ENCODE peak calls at places on chromosomes 12 and 14, in ten cellular contexts. K is right lobe of liver; D is CD4-positive, alpha-beta memory T cell; W is A673; G is RWPE2; F is tibial artery; Y is PC-9; L is HCT116; R is esophagus squamous epithelium; M is spleen. A is an unnamed sample. For H3K9me3, the result is how much of the 10 kb centered on the place peaks cover.

GRCh38 chr14:20332946-20333782 is at the start of gene CCNB1IP1:
- DNase-seq in K (no peak), D (peak), W (peak), G (no peak), F (peak), Y (peak), L (peak), R (no peak), M (no peak), A (no peak)

GRCh38 chr12:91980345-91980744 is 165.3 kb downstream of the BTG1 start:
- DNase-seq in K (no peak), D (no peak), W (no peak), G (no peak), F (no peak), Y (no peak), L (no peak), R (no peak), M (no peak), A (no peak)

GRCh38 chr14:52338282-52338681 is 24.2 kb downstream of the PTGER2 start:
- DNase-seq in K (no peak), D (no peak), W (no peak), G (peak), F (no peak), Y (no peak), L (no peak), R (no peak), M (no peak), A (no peak)

GRCh38 chr12:75684678-75685620 is 173.5 kb upstream of the KRR1 start:
- DNase-seq in K (no peak), D (no peak), W (no peak), G (no peak), F (no peak), Y (no peak), L (no peak), R (no peak), M (no peak), A (no peak)

GRCh38 chr14:103392106-103392505 is 6.9 kb downstream of the MARK3 start:
- DNase-seq in K (no peak), D (no peak), W (no peak), G (no peak), F (peak), Y (no peak), L (no peak), R (no peak), M (no peak), A (no peak)

GRCh38 chr12:45939759-45940158 is 50.6 kb downstream of the SCAF11 start:
- DNase-seq in K (no peak), D (no peak), W (no peak), G (no peak), F (no peak), Y (no peak), L (no peak), R (no peak), M (no peak), A (no peak)

GRCh38 chr12:70852416-70853150 is 68.0 kb downstream of the PTPRR start:
- DNase-seq in K (no peak), D (no peak), W (peak), G (no peak), F (no peak), Y (no peak), L (no peak), R (no peak), M (no peak), A (no peak)

GRCh38 chr14:32350020-32350419 is 20.9 kb downstream of the AKAP6 start:
- DNase-seq in K (no peak), D (no peak), W (no peak), G (no peak), F (no peak), Y (no peak), L (no peak), R (no peak), M (no peak), A (no peak)

GRCh38 chr12:58364389-58365086 is 423.2 kb downstream of the ATP23 start:
- DNase-seq in K (no peak), D (no peak), W (peak), G (no peak), F (no peak), Y (peak), L (peak), R (no peak), M (no peak), A (no peak)

GRCh38 chr12:111010061-111010460 is 89.7 kb upstream of the MYL2 start:
- DNase-seq in K (no peak), D (no peak), W (no peak), G (no peak), F (no peak), Y (no peak), L (no peak), R (no peak), M (no peak), A (no peak)

GRCh38 chr14:29548948-29549370 is 378.7 kb downstream of the PRKD1 start:
- DNase-seq in K (no peak), D (no peak), W (peak), G (no peak), F (no peak), Y (no peak), L (peak), R (no peak), M (no peak), A (no peak)

GRCh38 chr14:21367582-21368144 is 16.2 kb downstream of the SUPT16H start:
- DNase-seq in K (no peak), D (no peak), W (no peak), G (no peak), F (no peak), Y (no peak), L (no peak), R (no peak), M (no peak), A (no peak)

GRCh38 chr14:94038921-94039629 is 12.9 kb downstream of the OTUB2 start:
- DNase-seq in K (no peak), D (no peak), W (no peak), G (no peak), F (no peak), Y (no peak), L (no peak), R (no peak), M (peak), A (no peak)

GRCh38 chr12:117400912-117401311 is 39.5 kb upstream of the NOS1 start:
- DNase-seq in K (no peak), D (no peak), W (no peak), G (no peak), F (no peak), Y (no peak), L (no peak), R (no peak), M (no peak), A (no peak)

GRCh38 chr12:27331927-27332324 is 710 bp upstream of the BMAL2 start:
- DNase-seq in K (no peak), D (no peak), W (no peak), G (no peak), F (no peak), Y (no peak), L (no peak), R (no peak), M (no peak), A (no peak)

GRCh38 chr12:50988051-50988450 is 35.7 kb downstream of the HIGD1C start:
- DNase-seq in K (no peak), D (no peak), W (no peak), G (no peak), F (no peak), Y (no peak), L (no peak), R (no peak), M (no peak), A (no peak)

GRCh38 chr14:76782885-76783566 is 21.8 kb downstream of the VASH1 start:
- DNase-seq in K (no peak), D (no peak), W (no peak), G (no peak), F (no peak), Y (no peak), L (no peak), R (no peak), M (peak), A (no peak)

GRCh38 chr12:109387425-109388166 is 39.9 kb downstream of the MYO1H start:
- DNase-seq in K (no peak), D (no peak), W (peak), G (no peak), F (no peak), Y (peak), L (peak), R (no peak), M (no peak), A (no peak)

GRCh38 chr12:80422549-80422948 is 21.5 kb upstream of the PTPRQ start:
- DNase-seq in K (no peak), D (no peak), W (no peak), G (no peak), F (no peak), Y (no peak), L (no peak), R (no peak), M (no peak), A (no peak)

GRCh38 chr14:52895000-52895399 is 55.9 kb downstream of the FERMT2 start:
- DNase-seq in K (no peak), D (peak), W (no peak), G (no peak), F (no peak), Y (no peak), L (peak), R (no peak), M (no peak), A (no peak)

GRCh38 chr14:69941768-69942742 is 62.8 kb downstream of the SMOC1 start:
- DNase-seq in K (no peak), D (no peak), W (no peak), G (no peak), F (no peak), Y (no peak), L (no peak), R (no peak), M (no peak), A (no peak)
- H3K4me3 ChIP-seq in K (no peak), D (no peak), W (no peak), G (no peak), F (no peak), Y (no peak), L (no peak), R (no peak), M (no peak), A (no peak)

DNA sequence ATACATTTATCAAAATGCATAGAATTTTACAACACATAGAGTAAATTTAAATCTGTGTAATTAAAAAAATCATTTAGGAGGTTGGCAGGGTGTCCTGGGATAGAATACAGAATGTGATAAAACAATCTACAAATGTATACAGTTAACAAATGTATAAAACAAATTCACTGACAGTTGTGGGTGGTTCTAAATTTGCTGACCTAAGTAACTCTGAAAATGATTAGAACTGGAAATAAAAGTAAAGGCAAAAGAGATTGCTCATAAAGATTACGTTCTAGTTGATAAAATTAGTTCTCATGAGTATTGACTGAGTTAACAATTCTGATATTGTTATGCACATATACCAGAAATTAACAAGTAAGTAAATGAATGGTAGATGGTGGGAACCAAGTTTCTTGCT is 1827.3 kb upstream of the FLRT2 start:
- DNase-seq in K (no peak), D (no peak), W (no peak), G (no peak), F (no peak), Y (no peak), L (no peak), R (no peak), M (no peak), A (no peak)
- H3K9me3 ChIP-seq in K (under half), D (under half), W (under half), G (under half), F (under half), Y (under half), L (under half), R (under half), M (under half), A (under half)

DNA sequence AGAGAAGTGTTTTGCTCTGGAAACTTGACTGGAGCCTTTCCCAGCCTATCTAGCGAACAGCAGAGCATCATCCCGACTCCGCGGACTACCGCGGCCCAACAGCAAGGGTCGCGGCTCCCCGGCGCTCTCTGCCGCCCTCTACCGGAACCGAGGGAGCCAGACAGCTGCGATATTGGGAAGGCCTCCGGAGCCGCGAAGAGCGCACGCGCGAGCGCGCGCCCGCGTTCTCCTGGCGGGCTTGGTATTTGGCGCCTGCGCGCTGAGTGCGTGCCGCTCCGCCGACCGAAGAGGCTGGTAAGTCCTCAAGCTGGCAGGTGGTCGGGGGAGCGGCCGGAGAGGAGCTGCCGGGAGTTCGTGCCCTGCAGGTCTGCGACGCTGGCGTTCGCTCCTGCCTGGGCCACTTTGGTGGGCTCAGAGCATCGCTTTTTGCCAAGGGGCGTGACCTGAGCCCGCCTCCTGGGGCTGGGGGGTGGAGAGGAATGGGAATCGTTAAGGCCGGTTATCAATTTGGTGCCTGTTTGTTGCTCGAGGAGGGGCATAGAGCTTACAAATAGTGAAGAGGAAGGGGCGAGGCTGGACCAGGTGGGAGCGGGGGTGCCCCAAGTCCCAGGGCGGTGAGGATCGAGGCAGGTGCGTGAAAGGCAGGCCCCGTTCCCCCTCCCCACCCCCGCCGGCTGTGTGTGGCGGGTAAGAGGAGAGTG is at the start of gene TMEM106C:
- DNase-seq in K (peak), D (peak), W (peak), G (no peak), F (peak), Y (peak), L (peak), R (peak), M (peak), A (peak)
- H3K4me3 ChIP-seq in K (peak), D (peak), W (peak), G (peak), F (peak), Y (peak), L (peak), R (peak), M (peak), A (peak)

GRCh38 chr14:26383286-26383685 is 214.5 kb downstream of the NOVA1 start:
- DNase-seq in K (no peak), D (no peak), W (no peak), G (no peak), F (no peak), Y (no peak), L (no peak), R (no peak), M (no peak), A (no peak)
- H3K9me3 ChIP-seq in K (under half), D (under half), W (under half), G (under half), F (under half), Y (under half), L (under half), R (under half), M (under half), A (under half)

GRCh38 chr12:88793091-88793490 is 212.8 kb upstream of the KITLG start:
- DNase-seq in K (no peak), D (no peak), W (no peak), G (no peak), F (no peak), Y (no peak), L (no peak), R (no peak), M (no peak), A (no peak)

GRCh38 chr12:88790231-88790630 is 210.0 kb upstream of the KITLG start:
- DNase-seq in K (no peak), D (no peak), W (no peak), G (no peak), F (no peak), Y (no peak), L (no peak), R (no peak), M (no peak), A (no peak)
- H3K4me3 ChIP-seq in K (no peak), D (no peak), W (no peak), G (no peak), F (no peak), Y (no peak), L (no peak), R (no peak), M (no peak), A (no peak)

GRCh38 chr12:20748198-20748597 is 53.1 kb downstream of the SLCO1C1 start:
- DNase-seq in K (no peak), D (no peak), W (no peak), G (no peak), F (no peak), Y (no peak), L (no peak), R (no peak), M (no peak), A (no peak)
- H3K9me3 ChIP-seq in K (under half), D (under half), W (under half), G (under half), F (under half), Y (under half), L (under half), R (under half), M (under half), A (under half)

DNA sequence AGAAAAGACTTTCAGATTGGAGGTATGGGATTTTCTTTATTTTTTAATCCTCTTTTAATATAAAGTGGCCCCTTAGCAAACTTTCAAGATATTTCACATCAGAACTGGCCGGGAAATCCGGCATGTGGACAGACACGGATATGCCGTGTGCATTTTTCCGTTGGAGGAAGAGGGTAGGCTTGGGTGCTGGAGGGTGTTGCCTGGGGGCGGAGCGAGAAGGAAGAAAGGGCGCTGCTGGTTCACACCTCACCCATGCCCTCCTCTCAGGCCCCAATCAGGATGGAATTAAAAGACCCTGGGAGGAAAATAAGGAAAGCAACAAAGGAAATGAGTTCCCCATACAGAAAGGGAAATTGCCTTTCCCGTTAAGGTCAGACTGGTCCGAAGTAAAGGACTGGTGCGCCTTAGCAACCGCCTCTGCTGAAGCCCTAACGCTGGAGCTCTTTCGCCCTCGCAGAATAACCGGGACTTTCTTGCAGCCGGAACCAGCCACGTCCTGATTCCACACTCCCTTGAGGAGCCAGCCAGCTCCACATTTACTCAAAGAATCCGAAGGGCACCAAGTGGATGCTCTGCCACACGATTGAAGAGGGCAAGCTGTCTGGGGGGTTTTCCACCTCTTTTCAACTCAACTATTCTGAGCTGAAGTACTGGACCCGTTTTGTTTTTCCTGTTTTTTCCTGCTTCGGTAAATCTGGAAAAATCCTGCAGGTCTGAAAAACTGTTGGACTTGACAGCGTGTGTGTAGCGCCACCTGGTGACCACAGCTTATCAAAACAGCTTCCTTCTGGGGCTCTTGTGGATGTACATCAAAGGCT is 37.8 kb upstream of the BCL2L14 start:
- DNase-seq in K (peak), D (peak), W (peak), G (no peak), F (peak), Y (peak), L (peak), R (peak), M (peak), A (peak)
- H3K4me3 ChIP-seq in K (peak), D (peak), W (peak), G (no peak), F (peak), Y (peak), L (peak), R (peak), M (peak), A (peak)

GRCh38 chr14:36655571-36655962 is 6.1 kb upstream of the PAX9 start:
- DNase-seq in K (no peak), D (no peak), W (no peak), G (no peak), F (no peak), Y (no peak), L (no peak), R (no peak), M (no peak), A (no peak)

GRCh38 chr14:36655963-36656768 is 5.5 kb upstream of the PAX9 start:
- DNase-seq in K (peak), D (no peak), W (peak), G (peak), F (no peak), Y (no peak), L (peak), R (no peak), M (no peak), A (no peak)

GRCh38 chr14:36653412-36653811 is 8.2 kb upstream of the PAX9 start:
- DNase-seq in K (no peak), D (no peak), W (no peak), G (no peak), F (no peak), Y (no peak), L (no peak), R (no peak), M (no peak), A (no peak)

GRCh38 chr14:36654185-36655053 is 7.2 kb upstream of the PAX9 start:
- DNase-seq in K (no peak), D (no peak), W (no peak), G (no peak), F (no peak), Y (no peak), L (no peak), R (no peak), M (no peak), A (no peak)

GRCh38 chr14:36655054-36655381 is 6.6 kb upstream of the PAX9 start:
- DNase-seq in K (no peak), D (no peak), W (no peak), G (peak), F (no peak), Y (no peak), L (no peak), R (no peak), M (no peak), A (no peak)
- H3K9me3 ChIP-seq in K (under half), D (under half), W (under half), G (under half), F (under half), Y (under half), L (under half), R (under half), M (under half), A (under half)